ENCODE peak calls at places on chromosomes 1 and 21, in four cellular contexts. One of them, this sample, is unnamed.

GRCh38 chr1:66380452-66381212 is 153.3 kb upstream of the SGIP1 start:
- DNase-seq in Caco-2: no peak
- DNase-seq in psoas muscle: no peak
- DNase-seq in DND-41: no peak
- DNase-seq in this sample: peak; percentile 93

GRCh38 chr1:40059292-40059959 is 18.9 kb downstream of the CAP1 start:
- DNase-seq in DND-41: peak; percentile 32
- DNase-seq in Caco-2: no peak
- DNase-seq in psoas muscle: no peak
- DNase-seq in this sample: peak; percentile 57

GRCh38 chr1:9270290-9270900 is 22.3 kb upstream of the SPSB1 start:
- DNase-seq in Caco-2: no peak
- DNase-seq in psoas muscle: peak; percentile 86
- DNase-seq in DND-41: no peak
- DNase-seq in this sample: no peak

GRCh38 chr1:9316512-9316911 is 23.8 kb downstream of the SPSB1 start:
- DNase-seq in DND-41: no peak
- DNase-seq in psoas muscle: no peak
- DNase-seq in Caco-2: no peak
- DNase-seq in this sample: no peak

GRCh38 chr1:150999051-150999674 is 7.5 kb downstream of the MINDY1 start:
- DNase-seq in Caco-2: no peak
- DNase-seq in DND-41: no peak
- DNase-seq in psoas muscle: no peak
- DNase-seq in this sample: no peak

GRCh38 chr1:192303029-192303428 is 13.8 kb upstream of the RGS21 start:
- DNase-seq in DND-41: no peak
- DNase-seq in Caco-2: no peak
- DNase-seq in psoas muscle: no peak
- DNase-seq in this sample: no peak

GRCh38 chr21:42409366-42409765 is 5.7 kb downstream of the UBASH3A start:
- DNase-seq in psoas muscle: no peak
- DNase-seq in DND-41: no peak
- DNase-seq in Caco-2: no peak
- DNase-seq in this sample: no peak

GRCh38 chr1:244757091-244757939 is 78.1 kb upstream of the COX20 start:
- DNase-seq in DND-41: no peak
- DNase-seq in psoas muscle: no peak
- DNase-seq in Caco-2: no peak
- DNase-seq in this sample: no peak

GRCh38 chr1:39048745-39049370 is 22.7 kb downstream of the NDUFS5 start:
- DNase-seq in DND-41: no peak
- DNase-seq in psoas muscle: no peak
- DNase-seq in Caco-2: no peak
- DNase-seq in this sample: peak; percentile 36

GRCh38 chr1:108829498-108829916 is 27.4 kb downstream of the AKNAD1 start:
- DNase-seq in Caco-2: no peak
- DNase-seq in psoas muscle: no peak
- DNase-seq in DND-41: no peak
- DNase-seq in this sample: no peak

GRCh38 chr1:64550946-64551345 is 81.0 kb downstream of the CACHD1 start:
- DNase-seq in DND-41: no peak
- DNase-seq in Caco-2: no peak
- DNase-seq in psoas muscle: no peak
- DNase-seq in this sample: no peak

GRCh38 chr1:204453141-204453772 is 41.3 kb downstream of the PIK3C2B start:
- DNase-seq in psoas muscle: no peak
- DNase-seq in Caco-2: no peak
- DNase-seq in DND-41: no peak
- DNase-seq in this sample: peak; percentile 90

GRCh38 chr1:116076831-116077230 is 34.4 kb upstream of the MAB21L3 start:
- DNase-seq in psoas muscle: no peak
- DNase-seq in Caco-2: no peak
- DNase-seq in DND-41: no peak
- DNase-seq in this sample: no peak

GRCh38 chr1:208782186-208782585 is 538.0 kb upstream of the PLXNA2 start:
- DNase-seq in psoas muscle: no peak
- DNase-seq in DND-41: no peak
- DNase-seq in Caco-2: no peak
- DNase-seq in this sample: peak; percentile 10

DNA sequence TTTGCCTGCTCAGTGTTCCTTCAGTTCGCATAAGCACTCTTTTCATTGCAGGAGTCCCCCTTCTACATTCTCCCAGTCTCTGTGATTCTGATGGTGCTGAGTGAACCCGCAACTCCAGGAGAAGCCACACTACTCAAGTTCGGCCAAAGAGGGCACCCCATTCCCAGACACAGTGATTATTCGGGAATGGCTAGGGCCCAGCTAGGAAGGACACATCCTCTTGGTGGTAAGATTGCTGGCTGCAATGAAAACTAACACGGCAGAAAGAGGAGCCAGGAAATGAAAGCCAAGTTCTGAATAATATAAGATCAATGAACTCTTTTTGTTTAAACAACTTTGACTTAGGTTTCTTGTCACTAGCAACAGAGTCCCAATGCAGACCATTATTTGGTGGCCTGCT is 14.9 kb downstream of the CREG1 start:
- DNase-seq in DND-41: no peak
- DNase-seq in psoas muscle: no peak
- DNase-seq in Caco-2: peak; percentile 34
- DNase-seq in this sample: no peak
- H3K4me3 ChIP-seq in DND-41: no peak overlapping the region
- H3K4me3 ChIP-seq in psoas muscle: no peak overlapping the region
- H3K4me3 ChIP-seq in Caco-2: no peak overlapping the region
- H3K4me3 ChIP-seq in this sample: peak overlapping the region; percentile 53

GRCh38 chr1:215292906-215293305 is 210.4 kb downstream of the KCNK2 start:
- DNase-seq in psoas muscle: no peak
- DNase-seq in Caco-2: no peak
- DNase-seq in DND-41: no peak
- DNase-seq in this sample: no peak
- TF ChIP-seq CTCF in psoas muscle: no peak
- TF ChIP-seq CTCF in Caco-2: no peak
- TF ChIP-seq CTCF in DND-41: no peak
- TF ChIP-seq CTCF in this sample: no peak

GRCh38 chr1:114677691-114678090 is 7.8 kb upstream of the DENND2C start:
- DNase-seq in DND-41: no peak
- DNase-seq in psoas muscle: no peak
- DNase-seq in Caco-2: no peak
- DNase-seq in this sample: no peak

GRCh38 chr1:114671011-114671938 is 1.4 kb upstream of the DENND2C start:
- DNase-seq in psoas muscle: no peak
- DNase-seq in DND-41: no peak
- DNase-seq in Caco-2: no peak
- DNase-seq in this sample: no peak

GRCh38 chr1:114670083-114671010 is 498 bp upstream of the DENND2C start:
- DNase-seq in Caco-2: peak; percentile 89
- DNase-seq in psoas muscle: peak; percentile 97
- DNase-seq in DND-41: no peak
- DNase-seq in this sample: peak; percentile 92

GRCh38 chr1:114671939-114672275 is 2.1 kb upstream of the DENND2C start:
- DNase-seq in Caco-2: no peak
- DNase-seq in DND-41: no peak
- DNase-seq in psoas muscle: no peak
- DNase-seq in this sample: no peak

GRCh38 chr1:114676115-114676514 is 6.3 kb upstream of the DENND2C start:
- DNase-seq in DND-41: no peak
- DNase-seq in psoas muscle: no peak
- DNase-seq in Caco-2: no peak
- DNase-seq in this sample: no peak
- H3K4me3 ChIP-seq in DND-41: no peak overlapping the region
- H3K4me3 ChIP-seq in psoas muscle: no peak overlapping the region
- H3K4me3 ChIP-seq in Caco-2: no peak overlapping the region
- H3K4me3 ChIP-seq in this sample: no peak overlapping the region

DNA sequence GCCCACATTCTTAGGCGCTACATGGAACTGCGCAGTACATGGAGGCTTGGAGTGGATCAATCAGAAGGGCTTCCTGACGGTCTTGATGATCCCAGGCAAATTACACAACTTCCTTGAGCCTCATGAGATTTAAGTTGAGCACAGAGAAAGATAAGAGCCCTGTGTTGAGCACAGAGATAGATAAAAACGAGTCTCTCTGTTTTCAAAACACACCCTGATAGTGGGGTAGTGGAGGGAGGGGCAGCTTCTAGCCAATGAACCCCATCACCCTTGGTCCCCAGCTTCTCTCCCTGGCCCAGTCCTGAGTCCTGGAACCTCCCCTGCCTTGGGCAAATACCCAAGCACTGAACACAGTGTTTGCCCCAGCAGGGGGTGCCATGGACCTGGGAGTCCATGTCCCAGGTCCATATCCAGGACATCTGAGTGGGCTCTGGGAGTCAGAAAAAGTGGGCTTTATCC is 9.1 kb downstream of the POU3F1 start:
- DNase-seq in DND-41: no peak
- DNase-seq in psoas muscle: no peak
- DNase-seq in Caco-2: peak; percentile 22
- DNase-seq in this sample: no peak
- TF ChIP-seq CTCF in DND-41: peak; percentile 29
- TF ChIP-seq CTCF in psoas muscle: peak; percentile 26
- TF ChIP-seq CTCF in Caco-2: peak; percentile 29
- TF ChIP-seq CTCF in this sample: peak; percentile 15

GRCh38 chr1:36320767-36321118 is 2.7 kb downstream of the EVA1B start:
- DNase-seq in Caco-2: no peak
- DNase-seq in psoas muscle: no peak
- DNase-seq in DND-41: no peak
- DNase-seq in this sample: no peak
- H3K4me3 ChIP-seq in Caco-2: no peak overlapping the region
- H3K4me3 ChIP-seq in psoas muscle: peak overlapping the region; percentile 68
- H3K4me3 ChIP-seq in DND-41: no peak overlapping the region
- H3K4me3 ChIP-seq in this sample: no peak overlapping the region

DNA sequence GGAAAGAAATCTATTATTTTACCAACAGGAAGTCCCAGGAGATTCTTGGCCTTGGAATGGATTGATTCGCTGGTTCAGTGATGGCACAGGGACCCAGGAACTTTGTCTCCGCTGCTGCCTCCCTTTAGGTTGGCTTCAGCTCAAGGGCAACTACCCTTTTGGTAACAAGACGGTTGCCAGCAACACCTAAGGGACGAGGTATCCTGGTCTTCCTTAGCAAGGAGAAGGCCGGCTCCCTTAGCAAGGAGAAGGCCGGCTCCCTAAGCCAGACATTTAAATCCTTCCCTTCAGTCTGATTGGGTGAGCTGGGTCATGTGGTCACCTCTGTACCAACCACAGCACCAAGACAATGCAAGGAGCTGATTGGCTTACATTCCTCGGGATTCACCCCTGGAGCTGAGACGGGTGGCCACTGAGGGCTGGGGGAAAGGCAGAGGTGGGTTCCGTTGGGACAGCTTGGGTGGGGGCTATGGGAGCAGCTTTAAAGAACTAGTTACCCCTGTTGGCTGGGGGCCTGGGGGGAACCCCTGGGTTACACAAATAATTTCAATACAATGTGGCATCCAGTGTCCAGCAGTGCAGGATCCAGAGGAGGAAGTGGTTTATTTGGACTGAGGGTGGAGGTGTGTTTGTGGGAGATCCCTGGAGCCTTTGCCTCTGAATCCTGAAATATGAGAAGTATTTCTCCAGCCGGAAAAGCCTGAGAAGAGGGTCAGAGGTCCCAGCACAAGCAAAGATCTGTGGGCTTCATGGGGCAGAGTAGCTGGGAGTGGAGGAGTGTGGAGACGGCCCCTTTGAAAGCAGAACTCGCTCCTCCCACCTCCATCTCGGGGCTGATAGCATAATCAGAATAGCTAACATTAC is 20.7 kb upstream of the CLIC4 start:
- DNase-seq in psoas muscle: no peak
- DNase-seq in Caco-2: peak; percentile 69
- DNase-seq in DND-41: no peak
- DNase-seq in this sample: no peak
- TF ChIP-seq CTCF in psoas muscle: no peak
- TF ChIP-seq CTCF in Caco-2: no peak
- TF ChIP-seq CTCF in DND-41: no peak
- TF ChIP-seq CTCF in this sample: no peak

DNA sequence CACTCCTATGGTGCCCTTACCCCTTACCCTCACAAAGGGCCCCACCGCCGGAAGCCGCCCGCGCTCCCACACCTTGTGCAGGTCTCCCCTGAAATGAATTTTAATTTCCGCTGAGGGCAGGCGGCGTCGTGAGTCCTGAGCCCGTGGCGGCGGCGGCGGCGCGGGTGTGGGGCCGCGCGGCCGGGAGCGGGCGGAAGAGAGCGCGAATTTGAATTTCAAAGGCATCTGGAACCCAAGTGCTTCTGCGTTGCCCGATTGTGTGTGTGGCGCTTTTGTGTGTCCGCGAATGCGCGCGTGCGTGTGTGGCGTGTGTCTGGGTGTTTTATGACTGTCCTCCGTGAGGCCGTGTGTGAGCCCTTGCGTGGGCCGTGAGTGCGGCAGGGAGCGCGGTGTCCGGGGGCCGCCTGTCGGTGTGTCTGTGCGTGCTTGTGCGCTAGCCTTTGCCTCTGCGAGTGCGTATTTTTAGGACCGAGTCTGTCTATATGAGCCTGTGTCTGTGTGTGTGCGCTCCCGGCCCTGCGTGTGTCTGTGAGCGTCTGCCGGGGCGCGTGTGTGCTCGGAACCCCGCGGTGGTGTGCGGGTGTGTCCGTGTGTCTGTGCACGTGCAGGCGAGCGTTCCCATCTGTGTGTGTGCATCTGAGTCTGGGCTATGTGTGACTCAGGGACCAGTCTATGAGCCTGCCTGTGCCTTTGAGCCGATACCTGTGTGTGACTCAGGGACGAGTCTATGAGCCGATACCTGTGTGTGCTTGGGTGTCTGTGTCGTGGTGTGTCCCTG is 7.9 kb upstream of the ADGRB2 start:
- DNase-seq in DND-41: no peak
- DNase-seq in Caco-2: no peak
- DNase-seq in psoas muscle: peak; percentile 28
- DNase-seq in this sample: no peak
- H3K4me3 ChIP-seq in DND-41: no peak overlapping the region
- H3K4me3 ChIP-seq in Caco-2: no peak overlapping the region
- H3K4me3 ChIP-seq in psoas muscle: peak overlapping the region; percentile 34
- H3K4me3 ChIP-seq in this sample: no peak overlapping the region

GRCh38 chr1:183023146-183023600 is at the start of gene LAMC1:
- DNase-seq in psoas muscle: peak; percentile 93
- DNase-seq in Caco-2: peak; percentile 94
- DNase-seq in DND-41: no peak
- DNase-seq in this sample: peak; percentile 81
- TF ChIP-seq CTCF in psoas muscle: no peak
- TF ChIP-seq CTCF in Caco-2: no peak
- TF ChIP-seq CTCF in DND-41: no peak
- TF ChIP-seq CTCF in this sample: no peak